ENCODE peak calls at places on chromosomes 12 and 14, in ten cellular contexts. I is epithelial cell of esophagus, Z is Calu3, C is fibroblast of lung, V is globus pallidus, U is AG04450, L is Kasumi-1, T is NCI-H526 treated with DMSO at 0.1 percent for 48 hours, P is cardiac fibroblast, E is adipocyte. R is an unnamed sample.
A peak's percentile ranks its signal among the peaks of the same experiment; 100 is the strongest.

GRCh38 chr14:103871596-103872480 is 24.5 kb upstream of the PPP1R13B start:
- DNase-seq in I (peak; percentile 58), P (peak; percentile 15), C (no peak), E (no peak), L (no peak), T (no peak), U (no peak), Z (peak; percentile 41), V (no peak), R (no peak)

GRCh38 chr14:55715889-55716288 is 135.9 kb downstream of the KTN1 start:
- DNase-seq in V (no peak), T (no peak), E (peak; percentile 84), L (no peak), I (peak; percentile 9), Z (no peak), P (peak; percentile 80), C (peak; percentile 64), U (no peak), R (peak; percentile 24)

GRCh38 chr12:55679691-55680090 is 28.0 kb downstream of the ITGA7 start:
- DNase-seq in E (no peak), V (no peak), T (no peak), L (no peak), C (no peak), U (no peak), Z (no peak), P (no peak), I (no peak), R (no peak)

GRCh38 chr12:50545783-50546182 is 41.0 kb downstream of the DIP2B start:
- DNase-seq in C (no peak), E (no peak), L (no peak), U (no peak), P (peak; percentile 7), T (no peak), Z (peak; percentile 25), I (no peak), V (no peak), R (no peak)

GRCh38 chr12:122182887-122183587 is at the start of gene LRRC43:
- DNase-seq in Z (peak; percentile 57), E (peak; percentile 34), L (no peak), I (peak; percentile 25), U (no peak), T (peak; percentile 68), P (peak; percentile 44), V (no peak), C (no peak), R (no peak)

GRCh38 chr12:1825382-1826102 is 5.2 kb downstream of the LRTM2 start:
- DNase-seq in V (no peak), E (no peak), L (no peak), P (no peak), T (no peak), I (no peak), U (no peak), Z (no peak), C (no peak), R (no peak)

GRCh38 chr12:88144546-88145468 is 2.7 kb downstream of the TMTC3 start:
- DNase-seq in I (peak; percentile 61), L (no peak), E (no peak), U (no peak), V (no peak), T (no peak), C (no peak), Z (no peak), P (no peak), R (no peak)

GRCh38 chr12:24854017-24854416 is 94.9 kb downstream of the BCAT1 start:
- DNase-seq in Z (no peak), U (no peak), C (no peak), E (no peak), L (no peak), V (no peak), P (no peak), T (no peak), I (no peak), R (no peak)

GRCh38 chr14:92880351-92880750 is 42.6 kb upstream of the CHGA start:
- DNase-seq in E (no peak), T (no peak), Z (no peak), P (no peak), C (no peak), V (no peak), U (no peak), I (peak; percentile 47), L (no peak), R (no peak)

GRCh38 chr14:67411820-67412421 is at the start of gene PLEK2:
- DNase-seq in I (peak; percentile 90), V (no peak), P (peak; percentile 41), U (no peak), E (peak; percentile 49), C (peak; percentile 20), Z (peak; percentile 90), T (no peak), L (no peak), R (no peak)

GRCh38 chr12:114685869-114686268 is 1.9 kb upstream of the TBX3 start:
- DNase-seq in E (peak; percentile 77), Z (no peak), I (no peak), V (no peak), T (no peak), C (peak; percentile 76), P (no peak), L (no peak), U (no peak), R (no peak)

GRCh38 chr14:55730602-55731001 is 150.6 kb downstream of the KTN1 start:
- DNase-seq in C (no peak), I (peak; percentile 27), U (no peak), L (no peak), E (no peak), Z (no peak), V (no peak), T (no peak), P (peak; percentile 16), R (no peak)

GRCh38 chr12:32025906-32026305 is 66.7 kb downstream of the RESF1 start:
- DNase-seq in U (no peak), C (no peak), L (no peak), T (no peak), P (no peak), I (no peak), E (no peak), Z (no peak), V (no peak), R (no peak)

GRCh38 chr12:74286254-74286653 is 251.4 kb upstream of the ATXN7L3B start:
- DNase-seq in V (no peak), U (no peak), P (no peak), T (no peak), E (no peak), C (no peak), Z (no peak), L (no peak), I (peak; percentile 3), R (no peak)

GRCh38 chr12:100221523-100221922 is 20.9 kb downstream of the ACTR6 start:
- DNase-seq in L (no peak), Z (no peak), E (no peak), V (no peak), U (no peak), P (no peak), C (no peak), T (no peak), I (no peak), R (no peak)

GRCh38 chr14:73754911-73755360 is 40.8 kb upstream of the PNMA1 start:
- DNase-seq in L (no peak), T (no peak), Z (no peak), U (no peak), V (no peak), E (peak; percentile 66), I (no peak), C (peak; percentile 64), P (peak; percentile 75), R (no peak)

GRCh38 chr14:56189306-56189705 is 71.1 kb downstream of the PELI2 start:
- DNase-seq in I (peak; percentile 98), Z (no peak), V (no peak), T (no peak), C (peak; percentile 85), P (peak; percentile 60), E (peak; percentile 63), U (peak; percentile 55), L (no peak), R (no peak)

GRCh38 chr12:97404549-97404948 is 58.1 kb upstream of the RMST start:
- DNase-seq in Z (peak; percentile 64), P (peak; percentile 31), T (peak; percentile 53), I (peak; percentile 56), U (no peak), L (peak; percentile 36), V (peak; percentile 47), C (peak; percentile 11), E (peak; percentile 32), R (no peak)

GRCh38 chr12:124456652-124457152 is 110.7 kb downstream of the NCOR2 start:
- DNase-seq in I (no peak), V (no peak), T (no peak), C (no peak), P (no peak), U (no peak), E (no peak), Z (no peak), L (peak; percentile 26), R (no peak)

GRCh38 chr14:104442107-104442551 is 137.4 kb upstream of the C14orf180 start:
- DNase-seq in E (no peak), T (no peak), V (no peak), U (no peak), C (no peak), L (no peak), P (no peak), Z (no peak), I (no peak), R (no peak)

GRCh38 chr12:95116341-95116740 is 42.9 kb upstream of the NR2C1 start:
- DNase-seq in Z (no peak), L (no peak), V (no peak), E (no peak), P (no peak), C (peak; percentile 14), U (no peak), I (no peak), T (no peak), R (no peak)

GRCh38 chr12:26153421-26154154 is 28.8 kb upstream of the BHLHE41 start:
- DNase-seq in V (no peak), L (no peak), P (peak; percentile 91), T (no peak), E (peak; percentile 86), I (peak; percentile 95), C (peak; percentile 94), Z (peak; percentile 49), U (peak; percentile 90), R (peak; percentile 49)

GRCh38 chr12:42565633-42566032 is 23.9 kb downstream of the PRICKLE1 start:
- DNase-seq in E (no peak), T (no peak), V (no peak), U (no peak), Z (no peak), I (no peak), C (no peak), P (no peak), L (no peak), R (no peak)

GRCh38 chr12:8637666-8638065 is 25.0 kb downstream of the MFAP5 start:
- DNase-seq in L (no peak), E (no peak), T (no peak), I (no peak), C (no peak), V (no peak), U (no peak), Z (no peak), P (no peak), R (no peak)

R was measured in smooth muscle cell of the brain vasculature.